ENCODE peak calls at places on chromosomes 11 and 22, in six cellular contexts. One of them, this sample, is unnamed.

GRCh38 chr22:26887456-26887855 is 230.1 kb downstream of the MIAT start:
- DNase-seq in anterior cingulate cortex: no peak
- DNase-seq in activated gamma-delta T cell: no peak
- DNase-seq in aorta: no peak
- DNase-seq in astrocyte: peak
- DNase-seq in stomach: no peak
- DNase-seq in this sample: no peak

GRCh38 chr11:77515483-77515882 is 41.6 kb upstream of the PAK1 start:
- DNase-seq in anterior cingulate cortex: no peak
- DNase-seq in stomach: no peak
- DNase-seq in astrocyte: no peak
- DNase-seq in aorta: no peak
- DNase-seq in activated gamma-delta T cell: no peak
- DNase-seq in this sample: no peak

GRCh38 chr22:28989035-28989464 is 72.6 kb downstream of the C22orf31 start:
- DNase-seq in astrocyte: peak
- DNase-seq in aorta: no peak
- DNase-seq in activated gamma-delta T cell: no peak
- DNase-seq in anterior cingulate cortex: no peak
- DNase-seq in stomach: no peak
- DNase-seq in this sample: no peak

GRCh38 chr11:73652046-73652730 is 5.8 kb downstream of the PLEKHB1 start:
- DNase-seq in anterior cingulate cortex: peak
- DNase-seq in activated gamma-delta T cell: no peak
- DNase-seq in aorta: no peak
- DNase-seq in astrocyte: no peak
- DNase-seq in stomach: no peak
- DNase-seq in this sample: no peak

GRCh38 chr22:28021998-28022660 is 103.1 kb upstream of the PITPNB start:
- DNase-seq in activated gamma-delta T cell: no peak
- DNase-seq in aorta: no peak
- DNase-seq in astrocyte: no peak
- DNase-seq in stomach: peak
- DNase-seq in anterior cingulate cortex: no peak
- DNase-seq in this sample: no peak

GRCh38 chr22:26906464-26906863 is 249.1 kb downstream of the MIAT start:
- DNase-seq in stomach: no peak
- DNase-seq in activated gamma-delta T cell: no peak
- DNase-seq in aorta: no peak
- DNase-seq in astrocyte: no peak
- DNase-seq in anterior cingulate cortex: no peak
- DNase-seq in this sample: no peak

GRCh38 chr11:37689951-37690350 is 1091.9 kb upstream of the RAG2 start:
- DNase-seq in aorta: no peak
- DNase-seq in astrocyte: peak
- DNase-seq in stomach: no peak
- DNase-seq in activated gamma-delta T cell: no peak
- DNase-seq in anterior cingulate cortex: no peak
- DNase-seq in this sample: no peak

GRCh38 chr11:129814244-129814992 is 1.2 kb upstream of the TMEM45B start:
- DNase-seq in anterior cingulate cortex: no peak
- DNase-seq in activated gamma-delta T cell: no peak
- DNase-seq in astrocyte: no peak
- DNase-seq in stomach: no peak
- DNase-seq in aorta: no peak
- DNase-seq in this sample: no peak

GRCh38 chr11:47773882-47774281 is 6.7 kb upstream of the FNBP4 start:
- DNase-seq in aorta: no peak
- DNase-seq in astrocyte: no peak
- DNase-seq in activated gamma-delta T cell: no peak
- DNase-seq in anterior cingulate cortex: no peak
- DNase-seq in stomach: no peak
- DNase-seq in this sample: no peak

GRCh38 chr11:19713221-19714092 is 820 bp downstream of the NAV2 start:
- DNase-seq in aorta: peak
- DNase-seq in anterior cingulate cortex: no peak
- DNase-seq in astrocyte: no peak
- DNase-seq in stomach: no peak
- DNase-seq in activated gamma-delta T cell: no peak
- DNase-seq in this sample: no peak